ENCODE peak calls at places on chromosomes 16 and 17, in nine cellular contexts. E, Y, Q, Z, K, G, D, R and B are unnamed samples.

GRCh38 chr17:39400547-39401411 is 647 bp downstream of the FBXL20 start:
- DNase-seq in K (peak; percentile 3), Z (no peak), G (peak; percentile 70), R (no peak), Y (no peak), D (no peak), E (no peak), Q (peak; percentile 23), B (no peak)

GRCh38 chr16:83171396-83171795 is 544.6 kb downstream of the CDH13 start:
- DNase-seq in Z (no peak), R (no peak), Q (no peak), Y (no peak), K (no peak), E (no peak), G (no peak), D (no peak), B (no peak)

GRCh38 chr16:12434567-12434966 is 369.1 kb downstream of the CPPED1 start:
- DNase-seq in Q (no peak), R (no peak), Y (no peak), E (peak; percentile 32), D (no peak), Z (no peak), G (no peak), K (no peak), B (no peak)

GRCh38 chr16:87954361-87954760 is 3.1 kb downstream of the BANP start:
- DNase-seq in Q (no peak), K (no peak), Z (peak; percentile 71), D (no peak), R (no peak), E (no peak), G (no peak), Y (no peak), B (no peak)

GRCh38 chr17:73145641-73146040 is 19.2 kb upstream of the SSTR2 start:
- DNase-seq in Q (no peak), Y (no peak), Z (no peak), R (no peak), K (no peak), G (no peak), D (no peak), E (no peak), B (no peak)

GRCh38 chr16:47578573-47578972 is 117.4 kb downstream of the PHKB start:
- DNase-seq in D (no peak), Y (no peak), Q (no peak), Z (no peak), E (no peak), G (no peak), R (no peak), K (no peak), B (no peak)

GRCh38 chr16:2514333-2515179 is 804 bp downstream of the ATP6V0C start:
- DNase-seq in G (no peak), Z (peak; percentile 88), E (no peak), Q (no peak), Y (no peak), R (no peak), K (no peak), D (no peak), B (no peak)

GRCh38 chr16:83847371-83848225 is 39.8 kb downstream of the HSBP1 start:
- DNase-seq in D (no peak), E (no peak), Z (no peak), K (no peak), Y (no peak), G (no peak), R (no peak), Q (no peak), B (no peak)

GRCh38 chr17:65018612-65019290 is 37.8 kb downstream of the GNA13 start:
- DNase-seq in G (no peak), K (no peak), E (no peak), Z (no peak), R (no peak), D (no peak), Y (no peak), Q (no peak), B (no peak)

GRCh38 chr16:87581867-87582220 is 20.5 kb upstream of the JPH3 start:
- DNase-seq in Y (peak; percentile 85), K (peak; percentile 75), D (peak; percentile 99), Q (peak; percentile 65), E (peak; percentile 88), Z (peak; percentile 33), G (peak; percentile 80), R (peak; percentile 90), B (peak; percentile 95)

GRCh38 chr16:10671729-10672128 is 23.0 kb downstream of the TEKT5 start:
- DNase-seq in D (no peak), K (no peak), Y (no peak), R (no peak), Z (no peak), G (no peak), Q (no peak), E (no peak), B (no peak)

GRCh38 chr17:30429155-30429554 is 48.1 kb upstream of the GOSR1 start:
- DNase-seq in E (no peak), Y (no peak), Q (no peak), R (no peak), D (no peak), K (no peak), Z (no peak), G (no peak), B (no peak)

GRCh38 chr17:14744716-14745115 is 443.8 kb downstream of the HS3ST3B1 start:
- DNase-seq in Z (no peak), D (peak; percentile 19), E (no peak), R (no peak), Q (no peak), K (no peak), G (no peak), Y (no peak), B (no peak)

GRCh38 chr16:11253995-11254912 is 1.8 kb downstream of the SOCS1 start:
- DNase-seq in K (no peak), G (no peak), D (peak; percentile 20), R (no peak), Z (no peak), Y (peak; percentile 31), Q (no peak), E (no peak), B (no peak)

GRCh38 chr16:12902511-12903324 is 1.3 kb downstream of the SHISA9 start:
- DNase-seq in G (no peak), Y (no peak), D (no peak), K (peak; percentile 55), E (no peak), Q (no peak), R (no peak), Z (no peak), B (no peak)

GRCh38 chr17:74798239-74798707 is 22.1 kb upstream of the NAT9 start:
- DNase-seq in G (no peak), R (no peak), D (no peak), Y (no peak), K (no peak), Q (no peak), E (no peak), Z (no peak), B (no peak)

GRCh38 chr17:37494401-37494831 is 4.7 kb downstream of the DUSP14 start:
- DNase-seq in G (no peak), D (no peak), Q (no peak), R (no peak), Z (no peak), Y (no peak), E (peak; percentile 50), K (no peak), B (no peak)

GRCh38 chr17:40069751-40070643 is 7.2 kb downstream of the THRA start:
- DNase-seq in Z (no peak), Q (peak; percentile 84), K (peak; percentile 29), G (peak; percentile 67), R (peak; percentile 78), D (peak; percentile 56), E (peak; percentile 53), Y (peak; percentile 57), B (no peak)

GRCh38 chr16:279531-279930 is 860 bp upstream of the ARHGDIG start:
- DNase-seq in K (no peak), Z (no peak), E (no peak), G (no peak), Q (no peak), D (no peak), R (no peak), Y (no peak), B (no peak)

GRCh38 chr16:48999508-48999907 is 282.1 kb downstream of the CBLN1 start:
- DNase-seq in Y (no peak), R (no peak), E (no peak), G (no peak), Q (no peak), D (no peak), Z (no peak), K (no peak), B (no peak)
- H3K27ac ChIP-seq in Y (peak overlapping the region; percentile 53), R (no peak overlapping the region), E (no peak overlapping the region), G (no peak overlapping the region), Q (no peak overlapping the region), D (no peak overlapping the region), Z (no peak overlapping the region), K (no peak overlapping the region), B (no peak overlapping the region)

GRCh38 chr17:78697122-78697845 is 84.8 kb downstream of the CYTH1 start:
- DNase-seq in Z (no peak), E (no peak), Y (no peak), Q (no peak), K (no peak), R (no peak), G (no peak), D (peak; percentile 17), B (no peak)

GRCh38 chr17:78692460-78693010 is 89.5 kb downstream of the CYTH1 start:
- DNase-seq in G (no peak), D (no peak), Q (no peak), R (no peak), Y (no peak), K (no peak), Z (no peak), E (no peak), B (no peak)

GRCh38 chr17:78696016-78696992 is 85.8 kb downstream of the CYTH1 start:
- DNase-seq in Z (no peak), R (no peak), K (no peak), E (no peak), Q (no peak), G (no peak), Y (no peak), D (no peak), B (no peak)

GRCh38 chr17:78693346-78694083 is 88.6 kb downstream of the CYTH1 start:
- DNase-seq in Z (no peak), K (no peak), Q (no peak), E (no peak), G (no peak), Y (no peak), D (no peak), R (no peak), B (no peak)

GRCh38 chr17:78694805-78695531 is 87.1 kb downstream of the CYTH1 start:
- DNase-seq in E (no peak), R (no peak), K (no peak), Y (no peak), G (no peak), Z (no peak), Q (no peak), D (no peak), B (no peak)
- H3K4me1 ChIP-seq in E (no peaks in the 10 kb centered on the region), R (no peaks in the 10 kb centered on the region), K (no peaks in the 10 kb centered on the region), Y (no peaks in the 10 kb centered on the region), G (no peaks in the 10 kb centered on the region), Z (no peaks in the 10 kb centered on the region), Q (no peaks in the 10 kb centered on the region), D (no peaks in the 10 kb centered on the region), B (no peaks in the 10 kb centered on the region)

GRCh38 chr17:82267575-82268379 is 5.7 kb downstream of the CSNK1D start:
- DNase-seq in E (peak; percentile 90), K (peak; percentile 87), D (peak; percentile 96), Q (peak; percentile 94), G (peak; percentile 99), R (peak; percentile 97), Z (peak; percentile 94), Y (peak; percentile 90), B (peak; percentile 97)
- H3K4me3 ChIP-seq in E (no peak overlapping the region), K (peak overlapping the region; percentile 17), D (no peak overlapping the region), Q (no peak overlapping the region), G (peak overlapping the region; percentile 46), R (peak overlapping the region; percentile 35), Z (peak overlapping the region; percentile 10), Y (no peak overlapping the region), B (peak overlapping the region; percentile 5)

GRCh38 chr17:76894842-76895241 is 26.6 kb downstream of the MGAT5B start:
- DNase-seq in R (no peak), E (no peak), Y (no peak), K (no peak), D (no peak), Q (no peak), Z (no peak), G (no peak), B (no peak)
- H3K27ac ChIP-seq in R (no peak overlapping the region), E (no peak overlapping the region), Y (no peak overlapping the region), K (no peak overlapping the region), D (no peak overlapping the region), Q (no peak overlapping the region), Z (no peak overlapping the region), G (no peak overlapping the region), B (no peak overlapping the region)